ENCODE peak calls at places on chromosomes 11 and 22, in eight cellular contexts. P, S, Y, X, A, M, V and F are unnamed samples.

GRCh38 chr22:21041937-21042336 is 3.8 kb upstream of the LRRC74B start:
- DNase-seq in P (no peak), S (no peak), Y (no peak), X (no peak), A (no peak), M (no peak), V (no peak), F (peak)

GRCh38 chr22:43293661-43294392 is 49.3 kb downstream of the SCUBE1 start:
- DNase-seq in P (no peak), S (no peak), Y (no peak), X (no peak), A (no peak), M (no peak), V (peak), F (peak)

GRCh38 chr11:124865902-124866851 is 945 bp downstream of the ROBO3 start:
- DNase-seq in P (no peak), S (peak), Y (no peak), X (peak), A (peak), M (peak), V (peak), F (no peak)

GRCh38 chr11:2777871-2778629 is 78.3 kb upstream of the KCNQ1OT1 start:
- DNase-seq in P (peak), S (peak), Y (no peak), X (no peak), A (no peak), M (no peak), V (no peak), F (no peak)

GRCh38 chr11:69839516-69839915 is 20.3 kb upstream of the FGF3 start:
- DNase-seq in P (peak), S (no peak), Y (no peak), X (no peak), A (no peak), M (no peak), V (no peak), F (no peak)

GRCh38 chr22:47994899-47995573 is 1232.6 kb downstream of the TBC1D22A start:
- DNase-seq in P (no peak), S (no peak), Y (no peak), X (no peak), A (no peak), M (no peak), V (no peak), F (no peak)

GRCh38 chr11:45048870-45049825 is 97.3 kb upstream of the PRDM11 start:
- DNase-seq in P (no peak), S (no peak), Y (no peak), X (no peak), A (no peak), M (no peak), V (no peak), F (no peak)

GRCh38 chr11:85737738-85738137 is 51.7 kb upstream of the CCDC89 start:
- DNase-seq in P (no peak), S (peak), Y (no peak), X (no peak), A (no peak), M (no peak), V (no peak), F (no peak)

GRCh38 chr11:96122601-96123044 is 198.7 kb upstream of the MTMR2 start:
- DNase-seq in P (no peak), S (no peak), Y (no peak), X (no peak), A (no peak), M (no peak), V (no peak), F (no peak)

GRCh38 chr11:102664001-102664752 is 39.0 kb upstream of the MMP20 start:
- DNase-seq in P (no peak), S (peak), Y (no peak), X (no peak), A (no peak), M (no peak), V (no peak), F (no peak)

GRCh38 chr11:64406221-64406946 is 47.4 kb downstream of the RPS6KA4 start:
- DNase-seq in P (no peak), S (no peak), Y (no peak), X (no peak), A (no peak), M (no peak), V (peak), F (no peak)

GRCh38 chr11:59008942-59009341 is 69.7 kb downstream of the GLYATL1 start:
- DNase-seq in P (no peak), S (no peak), Y (no peak), X (no peak), A (no peak), M (no peak), V (no peak), F (no peak)

GRCh38 chr11:27514076-27514475 is 7.5 kb upstream of the LIN7C start:
- DNase-seq in P (no peak), S (no peak), Y (no peak), X (no peak), A (no peak), M (no peak), V (peak), F (no peak)

GRCh38 chr11:25970726-25971508 is 361.0 kb upstream of the ANO3 start:
- DNase-seq in P (no peak), S (no peak), Y (no peak), X (no peak), A (no peak), M (no peak), V (no peak), F (no peak)

GRCh38 chr22:20890975-20891374 is 26.2 kb upstream of the CRKL start:
- DNase-seq in P (no peak), S (no peak), Y (no peak), X (no peak), A (no peak), M (no peak), V (no peak), F (no peak)

GRCh38 chr11:64608636-64609035 is 17.6 kb downstream of the SLC22A12 start:
- DNase-seq in P (no peak), S (no peak), Y (no peak), X (no peak), A (no peak), M (no peak), V (peak), F (no peak)

GRCh38 chr11:117872962-117873827 is 3.3 kb downstream of the FXYD6 start:
- DNase-seq in P (no peak), S (peak), Y (no peak), X (no peak), A (no peak), M (no peak), V (no peak), F (no peak)

GRCh38 chr22:17159504-17159951 is 451 bp upstream of the HDHD5 start:
- DNase-seq in P (no peak), S (peak), Y (no peak), X (peak), A (peak), M (peak), V (peak), F (peak)

GRCh38 chr11:120335596-120335927 is 651 bp upstream of the ARHGEF12 start:
- DNase-seq in P (no peak), S (no peak), Y (no peak), X (no peak), A (peak), M (peak), V (no peak), F (no peak)

GRCh38 chr11:11284481-11284880 is 68.6 kb downstream of the CSNK2A3 start:
- DNase-seq in P (no peak), S (no peak), Y (no peak), X (no peak), A (no peak), M (no peak), V (no peak), F (no peak)

GRCh38 chr22:24333301-24333700 is 62.7 kb downstream of the SPECC1L start:
- DNase-seq in P (no peak), S (no peak), Y (no peak), X (no peak), A (no peak), M (no peak), V (no peak), F (peak)

GRCh38 chr11:112024778-112025678 is at the start of gene DLAT:
- DNase-seq in P (peak), S (peak), Y (peak), X (peak), A (peak), M (peak), V (peak), F (peak)

GRCh38 chr11:61541568-61541967 is 33.0 kb downstream of the LRRC10B start:
- DNase-seq in P (no peak), S (no peak), Y (no peak), X (no peak), A (no peak), M (no peak), V (no peak), F (peak)

GRCh38 chr11:31922450-31922849 is 111.3 kb upstream of the PAX6 start:
- DNase-seq in P (no peak), S (no peak), Y (no peak), X (no peak), A (no peak), M (no peak), V (no peak), F (no peak)